ENCODE peak calls at places on chromosomes 12 and 14, in five cellular contexts. F is K562, B is HepG2, S is SK-N-SH, C is GM12878. E is an unnamed sample.

GRCh38 chr12:45439039-45439438 is 223.1 kb downstream of the ANO6 start:
- DNase-seq in F (peak; percentile 29), B (no peak), S (no peak), C (no peak), E (peak; percentile 28)

GRCh38 chr12:120221576-120221900 is 20.6 kb upstream of the RPLP0 start:
- DNase-seq in F (no peak), B (no peak), S (no peak), C (no peak), E (no peak)

GRCh38 chr12:128471491-128471890 is 204.5 kb downstream of the TMEM132C start:
- DNase-seq in F (no peak), B (no peak), S (no peak), C (no peak), E (no peak)

GRCh38 chr14:61380984-61381383 is 59.6 kb downstream of the PRKCH start:
- DNase-seq in F (no peak), B (peak; percentile 1), S (no peak), C (no peak), E (no peak)

GRCh38 chr14:72292689-72293024 is 360.4 kb downstream of the RGS6 start:
- DNase-seq in F (no peak), B (no peak), S (no peak), C (no peak), E (no peak)

GRCh38 chr14:65791551-65791981 is 379.0 kb downstream of the FUT8 start:
- DNase-seq in F (no peak), B (no peak), S (peak; percentile 21), C (peak; percentile 5), E (peak; percentile 45)

GRCh38 chr12:52267699-52268098 is 6.7 kb upstream of the KRT86 start:
- DNase-seq in F (no peak), B (no peak), S (no peak), C (no peak), E (no peak)

GRCh38 chr14:80202888-80203562 is 8.3 kb downstream of the DIO2 start:
- DNase-seq in F (peak; percentile 11), B (peak; percentile 6), S (peak; percentile 20), C (no peak), E (no peak)

GRCh38 chr14:81169711-81170103 is 51.1 kb downstream of the GTF2A1 start:
- DNase-seq in F (no peak), B (no peak), S (peak; percentile 32), C (no peak), E (peak; percentile 7)

GRCh38 chr14:88753873-88754272 is 38.9 kb downstream of the EML5 start:
- DNase-seq in F (no peak), B (no peak), S (no peak), C (no peak), E (no peak)

GRCh38 chr12:90945070-90945649 is 9.8 kb downstream of the CCER1 start:
- DNase-seq in F (peak; percentile 24), B (peak; percentile 29), S (peak; percentile 20), C (no peak), E (peak; percentile 49)

GRCh38 chr14:35492569-35493014 is 41.4 kb upstream of the INSM2 start:
- DNase-seq in F (no peak), B (peak; percentile 93), S (no peak), C (no peak), E (no peak)

GRCh38 chr12:105676694-105677093 is 346.2 kb downstream of the C12orf75 start:
- DNase-seq in F (no peak), B (no peak), S (no peak), C (no peak), E (no peak)
- TF ChIP-seq MXI1 in F (no peak), B (no peak), S (no peak), C (no peak), E (no peak)

DNA sequence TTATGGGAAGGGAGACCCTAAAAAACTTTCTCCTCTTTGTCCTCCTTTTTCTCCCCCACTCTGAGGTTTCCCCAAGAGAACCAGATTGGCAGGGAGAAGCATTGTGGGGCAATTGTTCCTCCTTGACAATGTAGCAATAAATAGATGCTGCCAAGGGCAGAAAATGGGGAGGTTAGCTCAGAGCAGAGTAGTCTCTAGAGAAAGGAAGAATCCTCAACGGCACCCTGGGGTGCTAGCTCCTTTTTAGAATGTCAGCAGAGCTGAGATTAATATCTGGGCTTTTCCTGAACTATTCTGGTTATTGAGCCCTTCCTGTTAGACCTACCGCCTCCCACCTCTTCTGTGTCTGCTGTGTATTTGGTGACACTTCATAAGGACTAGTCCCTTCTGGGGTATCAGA is 4.6 kb upstream of the RPS26 start:
- DNase-seq in F (no peak), B (no peak), S (no peak), C (no peak), E (no peak)
- H3K9ac ChIP-seq in F (peak overlapping the region; percentile 61), B (no peak overlapping the region), S (no peak overlapping the region), C (no peak overlapping the region), E (no peak overlapping the region)

DNA sequence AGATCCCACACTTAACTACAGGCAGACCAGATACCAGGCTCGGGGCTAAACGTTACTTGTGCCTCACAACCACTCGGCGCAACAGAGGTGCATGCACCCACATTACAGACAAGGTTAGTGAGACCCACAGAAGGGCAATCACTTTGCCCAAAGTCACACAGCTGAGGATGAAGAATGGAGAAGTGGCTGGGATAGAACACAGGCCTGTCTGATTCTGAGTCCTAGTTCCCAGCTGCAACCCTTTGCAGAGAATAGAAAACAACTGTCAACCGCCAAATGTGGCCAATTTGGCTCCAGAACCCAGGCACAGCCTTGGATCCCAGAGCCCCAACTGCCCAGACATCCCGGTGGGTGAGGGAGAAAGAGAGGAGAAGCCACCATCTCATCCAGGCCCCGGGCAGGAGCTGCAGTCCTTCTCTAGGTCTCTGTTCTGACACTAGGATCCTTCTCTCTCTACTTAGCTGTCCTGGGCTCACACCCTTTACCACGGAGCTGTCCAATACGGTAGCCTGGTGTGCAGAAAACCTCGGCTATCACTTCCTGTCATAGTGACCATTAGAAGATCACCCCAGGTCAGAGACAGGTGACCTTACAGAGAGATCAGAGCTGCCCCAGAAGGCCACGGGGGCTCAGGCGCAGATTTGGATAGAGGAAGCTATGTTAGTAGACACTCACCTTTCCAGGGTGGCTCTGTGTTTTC is 59.1 kb downstream of the FAM222A start:
- DNase-seq in F (no peak), B (no peak), S (no peak), C (no peak), E (no peak)
- TF ChIP-seq MXI1 in F (no peak), B (no peak), S (no peak), C (no peak), E (no peak)

DNA sequence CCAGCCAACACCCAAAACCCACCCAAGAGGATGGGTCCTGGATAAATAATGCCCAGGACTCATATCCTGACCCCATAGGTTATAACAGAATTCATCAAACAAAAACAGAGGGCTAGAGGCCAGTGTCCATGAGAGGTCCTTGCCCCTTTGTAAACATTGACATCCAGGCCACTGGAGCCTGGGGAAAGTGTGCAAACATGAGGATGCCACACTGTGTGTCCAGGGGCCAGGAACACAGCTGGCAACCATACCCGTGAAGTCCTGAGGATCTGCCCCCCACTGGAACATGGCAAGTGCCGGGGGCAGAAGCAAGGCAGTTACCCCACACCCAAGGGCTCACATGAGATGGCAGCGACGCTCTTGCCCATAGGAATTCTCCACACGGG is 4.2 kb upstream of the KMT2D start:
- DNase-seq in F (no peak), B (no peak), S (no peak), C (no peak), E (no peak)
- H3K9ac ChIP-seq in F (no peak overlapping the region), B (no peak overlapping the region), S (no peak overlapping the region), C (no peak overlapping the region), E (no peak overlapping the region)